ENCODE peak calls at places on chromosomes 1 and 21, in six cellular contexts. R is neuronal stem cell, L is IMR-90, D is trophoblast cell, T is H9, A is H1. Y is an unnamed sample.

GRCh38 chr1:82464362-82464931 is 663.7 kb downstream of the ADGRL2 start:
- DNase-seq in R (no peak), L (no peak), D (no peak), T (no peak), A (no peak), Y (peak; percentile 78)

GRCh38 chr21:27649746-27650145 is 682.9 kb upstream of the ADAMTS5 start:
- DNase-seq in R (no peak), L (peak; percentile 70), D (no peak), T (no peak), A (no peak), Y (no peak)

GRCh38 chr1:74571875-74572274 is 59.5 kb upstream of the LRRC53 start:
- DNase-seq in R (no peak), L (no peak), D (no peak), T (peak; percentile 33), A (no peak), Y (no peak)

GRCh38 chr1:38860464-38860816 is 868 bp upstream of the RRAGC start:
- DNase-seq in R (no peak), L (peak; percentile 4), D (no peak), T (no peak), A (no peak), Y (peak; percentile 37)

GRCh38 chr1:168369655-168370054 is 89.0 kb downstream of the TBX19 start:
- DNase-seq in R (no peak), L (no peak), D (no peak), T (no peak), A (no peak), Y (no peak)

GRCh38 chr1:155136728-155137127 is 1.1 kb downstream of the SLC50A1 start:
- DNase-seq in R (no peak), L (no peak), D (no peak), T (no peak), A (no peak), Y (no peak)

GRCh38 chr21:16992448-16992847 is 520.4 kb upstream of the CXADR start:
- DNase-seq in R (no peak), L (no peak), D (no peak), T (peak; percentile 29), A (no peak), Y (no peak)

GRCh38 chr1:244454412-244454811 is 2.7 kb upstream of the ADSS2 start:
- DNase-seq in R (no peak), L (no peak), D (no peak), T (peak; percentile 36), A (no peak), Y (no peak)

GRCh38 chr1:230307213-230307612 is 118.9 kb downstream of the PGBD5 start:
- DNase-seq in R (no peak), L (no peak), D (no peak), T (no peak), A (no peak), Y (no peak)

GRCh38 chr21:35226960-35227741 is 178.0 kb upstream of the RUNX1 start:
- DNase-seq in R (no peak), L (no peak), D (no peak), T (no peak), A (no peak), Y (no peak)

GRCh38 chr1:87123610-87124009 is 205.1 kb upstream of the LMO4 start:
- DNase-seq in R (no peak), L (no peak), D (no peak), T (no peak), A (no peak), Y (no peak)
- H3K9ac ChIP-seq in R (no peak overlapping the region), L (no peak overlapping the region), D (no peak overlapping the region), T (no peak overlapping the region), A (no peak overlapping the region), Y (no peak overlapping the region)

GRCh38 chr1:203158967-203159665 is 16.5 kb downstream of the MYBPH start:
- DNase-seq in R (no peak), L (no peak), D (no peak), T (no peak), A (no peak), Y (no peak)

GRCh38 chr1:203161175-203161574 is 14.5 kb downstream of the MYBPH start:
- DNase-seq in R (no peak), L (no peak), D (no peak), T (no peak), A (no peak), Y (no peak)

GRCh38 chr1:203159844-203160243 is 15.8 kb downstream of the MYBPH start:
- DNase-seq in R (no peak), L (no peak), D (no peak), T (no peak), A (no peak), Y (no peak)

GRCh38 chr1:203163891-203164635 is 11.6 kb downstream of the MYBPH start:
- DNase-seq in R (no peak), L (no peak), D (no peak), T (no peak), A (no peak), Y (no peak)

GRCh38 chr1:203161703-203162102 is 13.9 kb downstream of the MYBPH start:
- DNase-seq in R (no peak), L (no peak), D (no peak), T (no peak), A (no peak), Y (no peak)
- H3K14ac ChIP-seq in R (no peak overlapping the region), L (no peak overlapping the region), D (no peak overlapping the region), T (no peak overlapping the region), A (no peak overlapping the region), Y (no peak overlapping the region)

DNA sequence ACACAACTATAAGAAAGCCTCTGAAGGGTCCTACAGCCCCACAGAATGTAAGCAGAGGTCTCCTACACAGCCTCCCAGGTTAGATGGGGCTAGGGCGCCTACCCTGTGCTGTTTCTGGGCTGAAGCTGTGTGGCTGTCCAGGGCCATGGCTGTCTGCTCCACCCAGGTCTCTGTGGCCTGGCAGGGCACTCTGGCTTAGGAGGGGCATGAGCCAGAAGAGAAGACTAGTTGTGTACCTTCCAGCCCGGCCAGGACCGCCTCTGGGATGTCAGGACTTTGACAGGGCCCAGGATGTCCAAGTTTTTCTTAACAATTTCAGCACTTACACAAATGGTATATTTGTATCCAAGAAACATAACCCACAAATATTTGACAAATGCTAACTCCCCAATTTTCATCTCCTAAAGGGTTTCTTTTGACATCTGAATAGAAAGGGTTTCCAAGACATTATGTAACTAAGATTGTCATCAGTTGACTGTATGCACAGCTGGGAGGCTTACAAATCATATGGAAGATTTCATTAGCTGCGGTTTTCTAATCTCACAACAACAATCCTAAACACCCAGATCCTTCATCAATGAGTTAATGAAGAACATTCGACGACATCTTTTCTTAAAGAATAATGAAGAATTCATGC is 80.5 kb downstream of the HSF2BP start:
- DNase-seq in R (no peak), L (peak; percentile 59), D (no peak), T (no peak), A (no peak), Y (no peak)
- H4K91ac ChIP-seq in R (no peak overlapping the region), L (peak overlapping the region; percentile 41), D (peak overlapping the region; percentile 42), T (no peak overlapping the region), A (no peak overlapping the region), Y (peak overlapping the region; percentile 14)

DNA sequence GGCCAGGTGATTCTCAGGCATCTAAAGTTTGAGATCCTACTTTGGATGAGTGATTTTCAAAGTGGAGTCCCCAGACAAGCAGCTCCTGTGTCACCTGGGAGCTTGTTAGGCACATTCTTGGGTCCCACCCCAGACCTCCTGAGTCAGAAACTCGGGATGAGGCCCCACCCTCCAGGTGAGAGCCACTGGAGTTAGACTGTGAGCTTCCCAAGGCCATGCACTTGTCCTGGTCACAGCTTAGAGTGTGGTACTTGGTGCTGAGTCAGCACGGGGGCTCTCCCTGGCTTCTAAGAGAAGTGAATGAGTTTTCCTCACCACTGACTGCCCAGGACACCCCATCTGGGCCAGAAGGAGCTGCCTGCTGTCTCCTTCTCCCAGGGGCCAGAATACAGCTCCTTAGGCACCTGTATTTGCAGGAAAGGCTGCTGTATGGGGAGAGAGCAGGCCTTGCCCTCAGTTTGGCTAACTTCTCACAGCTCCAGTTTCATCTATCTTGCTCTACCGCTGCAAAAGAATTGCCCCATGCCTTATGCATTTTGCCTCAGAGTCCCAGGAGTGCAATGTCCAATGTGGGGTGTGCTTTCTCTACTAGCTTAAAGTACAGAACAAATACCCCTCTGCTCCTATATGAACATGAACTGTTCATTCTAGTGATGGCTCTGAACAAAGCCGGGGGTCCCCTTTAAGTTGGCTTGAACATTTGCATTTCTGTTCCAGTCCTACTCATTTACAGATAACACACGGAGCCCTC is 98.1 kb downstream of the PSMG1 start:
- DNase-seq in R (no peak), L (no peak), D (no peak), T (no peak), A (no peak), Y (no peak)
- H3K9ac ChIP-seq in R (no peak overlapping the region), L (no peak overlapping the region), D (no peak overlapping the region), T (no peak overlapping the region), A (no peak overlapping the region), Y (no peak overlapping the region)

GRCh38 chr1:232292246-232292645 is 337.7 kb downstream of the SIPA1L2 start:
- DNase-seq in R (no peak), L (no peak), D (no peak), T (no peak), A (no peak), Y (no peak)

GRCh38 chr1:232292818-232293217 is 337.1 kb downstream of the SIPA1L2 start:
- DNase-seq in R (no peak), L (no peak), D (no peak), T (no peak), A (no peak), Y (no peak)

GRCh38 chr1:232291258-232291657 is 338.7 kb downstream of the SIPA1L2 start:
- DNase-seq in R (no peak), L (no peak), D (no peak), T (no peak), A (no peak), Y (no peak)

GRCh38 chr1:232290570-232290969 is 339.4 kb downstream of the SIPA1L2 start:
- DNase-seq in R (no peak), L (no peak), D (no peak), T (no peak), A (no peak), Y (no peak)

DNA sequence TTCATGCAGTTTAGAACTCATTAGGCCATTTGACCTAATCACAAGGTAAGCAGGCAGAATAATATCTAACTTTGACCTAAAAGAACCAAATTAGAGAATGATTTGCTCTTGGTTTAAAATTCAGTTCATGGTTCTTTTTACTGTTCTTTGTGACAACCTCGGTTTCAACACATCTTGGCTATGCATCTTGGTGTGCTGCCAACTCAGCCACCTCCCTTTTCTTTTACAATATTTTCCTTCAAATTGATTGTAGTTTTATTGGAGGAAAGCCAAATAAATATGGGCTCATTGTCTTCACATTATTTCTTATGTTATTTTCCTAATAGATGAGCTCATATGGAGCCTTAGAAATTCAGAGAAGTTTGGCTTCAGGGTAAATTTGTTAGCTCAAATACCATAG is 338.3 kb downstream of the SIPA1L2 start:
- DNase-seq in R (no peak), L (no peak), D (no peak), T (no peak), A (no peak), Y (no peak)
- H3K14ac ChIP-seq in R (no peak overlapping the region), L (no peak overlapping the region), D (no peak overlapping the region), T (no peak overlapping the region), A (no peak overlapping the region), Y (no peak overlapping the region)

DNA sequence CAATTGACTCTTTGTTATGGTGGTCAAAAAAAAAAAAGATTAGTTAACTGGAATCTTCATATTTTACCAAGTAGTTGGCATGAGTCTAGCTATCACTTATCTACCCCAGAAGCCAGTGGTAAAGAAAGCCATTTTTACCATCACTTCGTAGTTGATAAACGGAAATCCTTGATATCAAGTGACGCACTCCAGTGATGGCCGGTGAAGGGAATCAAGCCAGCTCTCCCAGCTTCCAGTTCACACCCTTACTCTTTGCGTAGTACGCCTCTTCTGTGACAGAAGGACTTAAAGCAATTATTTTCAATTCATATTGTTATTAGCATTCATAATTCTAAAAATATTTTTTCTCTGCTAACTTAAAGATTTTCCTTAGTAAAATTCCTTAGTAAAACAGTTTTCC is 447.9 kb downstream of the GPATCH2 start:
- DNase-seq in R (no peak), L (no peak), D (no peak), T (no peak), A (no peak), Y (no peak)
- H4K91ac ChIP-seq in R (no peak overlapping the region), L (no peak overlapping the region), D (no peak overlapping the region), T (no peak overlapping the region), A (no peak overlapping the region), Y (no peak overlapping the region)